ENCODE peak calls at places on chromosomes 5 and 9, in eight cellular contexts. C is cardiac muscle cell; Q is PC-3; H is iPS DF 6.9; U is Panc1; A is CD8-positive, alpha-beta memory T cell; K is H1; Y is GM23248. B is an unnamed sample.
A peak's percentile ranks its signal among the peaks of the same experiment; 100 is the strongest.

GRCh38 chr9:101486693-101487442 is 46.8 kb upstream of the RNF20 start:
- DNase-seq in H (no peak), C (peak; percentile 48), K (peak; percentile 72), A (no peak), U (no peak), Y (peak; percentile 83), Q (no peak), B (peak; percentile 86)

GRCh38 chr9:21994996-21995651 is 533 bp downstream of the CDKN2B-AS1 start:
- DNase-seq in A (peak; percentile 70), K (no peak), Q (peak; percentile 63), Y (peak; percentile 90), C (peak; percentile 74), H (no peak), U (no peak), B (peak; percentile 63)

GRCh38 chr5:21071986-21072385 is 1084.0 kb upstream of the CDH18 start:
- DNase-seq in U (no peak), H (no peak), Y (no peak), C (peak; percentile 8), A (no peak), K (no peak), Q (peak; percentile 40), B (no peak)

GRCh38 chr9:37529111-37529510 is 43.4 kb downstream of the POLR1E start:
- DNase-seq in A (peak; percentile 21), U (no peak), K (no peak), H (no peak), Y (no peak), C (no peak), Q (no peak), B (no peak)

GRCh38 chr9:125524522-125524921 is 182.5 kb downstream of the MAPKAP1 start:
- DNase-seq in Y (no peak), C (peak; percentile 50), H (peak; percentile 73), K (peak; percentile 46), U (no peak), A (no peak), Q (no peak), B (no peak)

GRCh38 chr5:670396-671270 is 22.5 kb downstream of the TPPP start:
- DNase-seq in K (no peak), Q (no peak), H (no peak), U (no peak), A (no peak), Y (no peak), C (no peak), B (no peak)

GRCh38 chr9:36276840-36277239 is 18.6 kb upstream of the GNE start:
- DNase-seq in K (no peak), A (no peak), Y (peak; percentile 84), Q (no peak), U (no peak), C (peak; percentile 86), H (no peak), B (no peak)

GRCh38 chr5:56169281-56169680 is 63.8 kb downstream of the ANKRD55 start:
- DNase-seq in U (no peak), C (no peak), Q (no peak), K (no peak), Y (peak; percentile 24), H (no peak), A (no peak), B (no peak)

GRCh38 chr5:110477923-110478322 is 248.5 kb downstream of the TMEM232 start:
- DNase-seq in Y (peak; percentile 88), K (no peak), A (no peak), U (no peak), H (no peak), C (peak; percentile 54), Q (no peak), B (no peak)

GRCh38 chr9:127813739-127814226 is 11.1 kb downstream of the FPGS start:
- DNase-seq in K (no peak), H (no peak), U (no peak), Q (no peak), C (no peak), Y (no peak), A (no peak), B (peak; percentile 70)
- H3K36me3 ChIP-seq in K (peaks cover 10% of the 10 kb centered on the region), H (peaks cover 25% of the 10 kb centered on the region), U (no peaks in the 10 kb centered on the region), Q (peaks cover 10% of the 10 kb centered on the region), C (peaks cover 18% of the 10 kb centered on the region), Y (peaks cover 14% of the 10 kb centered on the region), A (peaks cover 26% of the 10 kb centered on the region), B (no peaks in the 10 kb centered on the region)

GRCh38 chr5:65811895-65812294 is 89.9 kb downstream of the NLN start:
- DNase-seq in U (no peak), Q (peak; percentile 39), K (no peak), Y (no peak), C (no peak), H (no peak), A (no peak), B (no peak)

GRCh38 chr5:65808818-65809217 is 86.8 kb downstream of the NLN start:
- DNase-seq in Y (peak; percentile 68), C (no peak), A (no peak), Q (peak; percentile 16), K (no peak), U (no peak), H (no peak), B (no peak)

GRCh38 chr5:65809817-65810531 is 88.0 kb downstream of the NLN start:
- DNase-seq in C (peak; percentile 87), Y (peak; percentile 91), K (no peak), H (no peak), Q (peak; percentile 71), A (no peak), U (no peak), B (peak; percentile 79)

GRCh38 chr5:65812648-65813047 is 90.6 kb downstream of the NLN start:
- DNase-seq in Q (peak; percentile 49), K (no peak), A (no peak), C (no peak), Y (no peak), H (no peak), U (no peak), B (no peak)

GRCh38 chr5:65811004-65811403 is 89.0 kb downstream of the NLN start:
- DNase-seq in C (peak; percentile 67), Y (peak; percentile 79), U (no peak), H (no peak), A (no peak), K (no peak), Q (peak; percentile 84), B (no peak)
- H3K36me3 ChIP-seq in C (peaks cover 9% of the 10 kb centered on the region), Y (peaks cover 14% of the 10 kb centered on the region), U (no peaks in the 10 kb centered on the region), H (peaks cover 16% of the 10 kb centered on the region), A (no peaks in the 10 kb centered on the region), K (peaks cover 5% of the 10 kb centered on the region), Q (no peaks in the 10 kb centered on the region), B (no peaks in the 10 kb centered on the region)

DNA sequence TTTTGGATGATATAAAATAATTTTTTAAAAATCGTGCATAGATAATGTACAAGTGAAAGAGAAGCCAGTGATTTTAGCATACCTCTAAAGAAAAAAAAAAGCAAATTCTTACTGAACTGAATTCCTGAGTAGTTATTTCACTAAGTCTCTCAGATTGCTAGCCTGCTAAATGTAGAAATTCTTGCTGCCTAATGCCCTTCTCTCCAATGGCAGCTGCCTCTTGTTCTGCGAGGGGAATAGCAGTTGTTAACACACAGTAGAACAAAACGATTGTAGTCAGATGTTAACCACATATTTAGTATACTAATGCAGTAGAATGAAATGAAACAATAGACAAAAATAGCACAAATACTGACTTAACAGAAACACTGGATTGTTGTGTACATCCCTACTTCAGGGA is 26.8 kb downstream of the SMAD5 start:
- DNase-seq in H (no peak), Y (peak; percentile 58), Q (no peak), C (peak; percentile 25), A (no peak), U (no peak), K (no peak), B (no peak)
- H3K36me3 ChIP-seq in H (peaks cover 3% of the 10 kb centered on the region), Y (peaks cover 52% of the 10 kb centered on the region), Q (peaks cover 21% of the 10 kb centered on the region), C (peaks cover 27% of the 10 kb centered on the region), A (no peaks in the 10 kb centered on the region), U (peaks cover 19% of the 10 kb centered on the region), K (peaks cover 4% of the 10 kb centered on the region), B (no peaks in the 10 kb centered on the region)

GRCh38 chr9:134830126-134830525 is 50.5 kb upstream of the FCN2 start:
- DNase-seq in Y (no peak), U (no peak), A (no peak), Q (no peak), C (no peak), K (no peak), H (no peak), B (no peak)
- H3K36me3 ChIP-seq in Y (peaks cover 53% of the 10 kb centered on the region), U (no peaks in the 10 kb centered on the region), A (no peaks in the 10 kb centered on the region), Q (no peaks in the 10 kb centered on the region), C (no peaks in the 10 kb centered on the region), K (no peaks in the 10 kb centered on the region), H (no peaks in the 10 kb centered on the region), B (no peaks in the 10 kb centered on the region)

DNA sequence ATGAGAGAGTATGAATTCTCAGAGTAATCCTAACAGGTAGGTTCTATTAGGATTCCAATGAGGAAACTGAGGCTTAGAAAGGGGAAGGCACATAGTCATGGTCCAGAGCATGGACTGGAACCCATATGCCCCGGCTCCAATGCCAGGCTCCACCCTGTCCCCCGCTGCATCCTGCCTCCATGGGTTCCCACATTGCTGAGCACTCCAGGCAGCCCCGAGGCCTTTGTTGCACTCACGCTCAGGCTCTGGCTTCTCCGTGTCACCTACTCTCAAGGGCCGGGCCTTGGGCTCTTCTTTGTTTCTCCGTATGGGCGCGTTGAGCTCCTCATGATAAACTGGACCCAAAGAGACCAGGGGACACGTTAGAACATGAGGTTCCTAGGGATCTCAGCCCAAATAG is 5.0 kb upstream of the TOR1A start:
- DNase-seq in A (no peak), H (no peak), C (no peak), U (no peak), K (no peak), Y (no peak), Q (no peak), B (no peak)
- H3K36me3 ChIP-seq in A (peaks cover 57% of the 10 kb centered on the region), H (peaks cover 16% of the 10 kb centered on the region), C (peaks cover 14% of the 10 kb centered on the region), U (peaks cover 3% of the 10 kb centered on the region), K (peaks cover 15% of the 10 kb centered on the region), Y (peaks cover 31% of the 10 kb centered on the region), Q (peaks cover 15% of the 10 kb centered on the region), B (no peaks in the 10 kb centered on the region)

DNA sequence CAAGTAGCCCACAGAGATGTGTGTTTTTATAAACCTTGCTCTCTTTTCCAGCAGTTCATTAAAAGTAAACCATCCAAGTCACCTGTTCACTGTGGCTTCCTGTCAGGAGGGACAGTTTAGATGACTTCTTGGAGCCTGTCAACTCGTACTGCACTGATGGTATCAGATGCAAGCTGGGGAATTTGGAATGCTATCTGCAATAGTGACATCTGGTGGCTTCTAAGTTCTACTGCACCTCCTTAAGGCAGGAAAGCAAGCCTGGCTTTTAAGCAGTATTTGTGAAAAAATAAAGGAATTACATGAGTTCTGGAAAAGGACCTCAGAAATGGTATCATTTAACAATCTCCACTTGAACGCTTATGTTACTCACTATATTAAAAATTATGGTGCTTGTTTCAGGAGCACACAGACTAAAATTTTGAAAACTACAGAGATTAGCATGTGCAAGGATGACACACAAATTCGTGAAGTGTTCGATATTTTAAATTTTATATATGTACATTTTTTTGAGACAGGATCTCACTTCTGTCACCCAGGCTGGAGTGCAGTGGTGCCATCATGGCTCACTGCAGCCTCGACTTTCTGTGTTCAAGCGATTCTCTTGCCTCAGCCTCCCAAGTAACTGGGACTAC is 164.0 kb downstream of the TTC39B start:
- DNase-seq in C (peak; percentile 73), Y (peak; percentile 77), U (no peak), Q (peak; percentile 65), K (no peak), A (peak; percentile 7), H (peak; percentile 70), B (no peak)
- H3K36me3 ChIP-seq in C (no peaks in the 10 kb centered on the region), Y (no peaks in the 10 kb centered on the region), U (no peaks in the 10 kb centered on the region), Q (no peaks in the 10 kb centered on the region), K (no peaks in the 10 kb centered on the region), A (no peaks in the 10 kb centered on the region), H (no peaks in the 10 kb centered on the region), B (no peaks in the 10 kb centered on the region)

B was measured in ovary.